ENCODE peak calls at places on chromosomes 13 and 19, in five cellular contexts. F, Z, P, V and O are unnamed samples.

GRCh38 chr19:13097331-13098258 is 5.1 kb downstream of the LYL1 start:
- DNase-seq in F (no peak), Z (no peak), P (no peak), V (no peak), O (no peak)

GRCh38 chr13:112532837-112533745 is 54.9 kb downstream of the TUBGCP3 start:
- DNase-seq in F (no peak), Z (no peak), P (no peak), V (no peak), O (no peak)

GRCh38 chr19:18650468-18651001 is 13.7 kb downstream of the KLHL26 start:
- DNase-seq in F (peak), Z (no peak), P (no peak), V (no peak), O (no peak)

GRCh38 chr13:97889803-97890202 is 63.7 kb upstream of the IPO5 start:
- DNase-seq in F (no peak), Z (no peak), P (no peak), V (no peak), O (no peak)

GRCh38 chr13:23609414-23610186 is 39.4 kb downstream of the TNFRSF19 start:
- DNase-seq in F (peak), Z (no peak), P (no peak), V (no peak), O (no peak)

GRCh38 chr13:24627090-24627714 is 53.0 kb upstream of the ATP12A start:
- DNase-seq in F (no peak), Z (no peak), P (no peak), V (no peak), O (no peak)

GRCh38 chr19:17488593-17489391 is 18.5 kb downstream of the SLC27A1 start:
- DNase-seq in F (peak), Z (peak), P (peak), V (no peak), O (peak)

GRCh38 chr19:50358483-50359431 is 6.7 kb downstream of the NAPSA start:
- DNase-seq in F (no peak), Z (peak), P (peak), V (no peak), O (peak)

GRCh38 chr13:26343816-26344215 is 89.9 kb downstream of the CDK8 start:
- DNase-seq in F (peak), Z (no peak), P (no peak), V (no peak), O (no peak)

GRCh38 chr19:47540748-47541147 is 25.9 kb upstream of the NAPA start:
- DNase-seq in F (peak), Z (no peak), P (no peak), V (no peak), O (no peak)

GRCh38 chr19:29564574-29565005 is 38.8 kb downstream of the VSTM2B start:
- DNase-seq in F (no peak), Z (no peak), P (no peak), V (no peak), O (no peak)

GRCh38 chr13:75359266-75359665 is 122.7 kb downstream of the TBC1D4 start:
- DNase-seq in F (peak), Z (no peak), P (no peak), V (no peak), O (no peak)

GRCh38 chr13:98942997-98943396 is 34.9 kb downstream of the DOCK9 start:
- DNase-seq in F (no peak), Z (no peak), P (no peak), V (no peak), O (no peak)

GRCh38 chr13:37869756-37870488 is at the start of gene TRPC4:
- DNase-seq in F (peak), Z (no peak), P (no peak), V (peak), O (no peak)

GRCh38 chr13:114119196-114119595 is 13.2 kb downstream of the RASA3 start:
- DNase-seq in F (peak), Z (no peak), P (no peak), V (no peak), O (no peak)

GRCh38 chr19:56141416-56141992 is 417 bp downstream of the ZNF444 start:
- DNase-seq in F (peak), Z (no peak), P (peak), V (no peak), O (peak)

GRCh38 chr19:4803736-4804695 is 12.5 kb downstream of the FEM1A start:
- DNase-seq in F (peak), Z (peak), P (peak), V (no peak), O (peak)

GRCh38 chr13:113862766-113863510 is 938 bp downstream of the GAS6 start:
- DNase-seq in F (peak), Z (no peak), P (no peak), V (no peak), O (no peak)

GRCh38 chr19:46639356-46640061 is 3.5 kb upstream of the GNG8 start:
- DNase-seq in F (peak), Z (no peak), P (no peak), V (no peak), O (no peak)

GRCh38 chr13:76829572-76830327 is 56.5 kb downstream of the KCTD12 start:
- DNase-seq in F (no peak), Z (no peak), P (no peak), V (no peak), O (no peak)

GRCh38 chr19:47723573-47723923 is 10.3 kb downstream of the EHD2 start:
- DNase-seq in F (peak), Z (no peak), P (no peak), V (no peak), O (no peak)

GRCh38 chr19:7355151-7355845 is 6.6 kb downstream of the ARHGEF18 start:
- DNase-seq in F (peak), Z (no peak), P (no peak), V (no peak), O (no peak)

GRCh38 chr13:113089693-113090414 is 15.7 kb upstream of the F7 start:
- DNase-seq in F (no peak), Z (no peak), P (no peak), V (no peak), O (no peak)

GRCh38 chr19:18397242-18398202 is at the start of gene LRRC25:
- DNase-seq in F (no peak), Z (no peak), P (no peak), V (no peak), O (no peak)

GRCh38 chr19:36604656-36605100 is 435 bp upstream of the ZNF382 start:
- DNase-seq in F (peak), Z (peak), P (peak), V (no peak), O (peak)

GRCh38 chr19:29992233-29992867 is 50.3 kb downstream of the URI1 start:
- DNase-seq in F (no peak), Z (no peak), P (no peak), V (no peak), O (no peak)

GRCh38 chr13:98848736-98849135 is 96.3 kb upstream of the SLC15A1 start:
- DNase-seq in F (no peak), Z (no peak), P (no peak), V (no peak), O (no peak)